ENCODE peak calls at places on chromosomes 2 and 18, in eight cellular contexts. S is IMR-90, D is neural progenitor cell, P is astrocyte of the spinal cord, Y is brain microvascular endothelial cell, T is mammary epithelial cell, V is H1, G is SK-N-SH. Z is an unnamed sample.

GRCh38 chr2:234286118-234286598 is 210.7 kb downstream of the ARL4C start:
- DNase-seq in S (peak), D (no peak), P (peak), Y (peak), T (no peak), V (no peak), G (no peak), Z (no peak)

GRCh38 chr2:224260605-224261004 is 141.3 kb downstream of the FAM124B start:
- DNase-seq in S (no peak), D (peak), P (no peak), Y (no peak), T (no peak), V (no peak), G (no peak), Z (peak)

GRCh38 chr2:100416939-100417744 is at the start of gene CHST10:
- DNase-seq in S (peak), D (peak), P (peak), Y (peak), T (peak), V (no peak), G (peak), Z (peak)

GRCh38 chr2:17518212-17519154 is at the start of gene RAD51AP2:
- DNase-seq in S (peak), D (peak), P (peak), Y (peak), T (peak), V (no peak), G (peak), Z (peak)

GRCh38 chr2:237488901-237489860 is 2.1 kb downstream of the MLPH start:
- DNase-seq in S (peak), D (no peak), P (peak), Y (no peak), T (peak), V (no peak), G (no peak), Z (no peak)

GRCh38 chr18:32612651-32613050 is 142.0 kb upstream of the GAREM1 start:
- DNase-seq in S (no peak), D (no peak), P (no peak), Y (no peak), T (no peak), V (no peak), G (no peak), Z (no peak)

GRCh38 chr2:210162466-210163124 is 8.6 kb downstream of the KANSL1L start:
- DNase-seq in S (no peak), D (no peak), P (no peak), Y (no peak), T (no peak), V (no peak), G (no peak), Z (no peak)

GRCh38 chr2:27051902-27052645 is 606 bp downstream of the AGBL5 start:
- DNase-seq in S (no peak), D (peak), P (no peak), Y (no peak), T (no peak), V (no peak), G (peak), Z (no peak)

GRCh38 chr2:213021971-213022899 is 129.2 kb downstream of the IKZF2 start:
- DNase-seq in S (peak), D (no peak), P (peak), Y (peak), T (peak), V (no peak), G (no peak), Z (peak)

GRCh38 chr2:231549446-231550239 is 19.4 kb upstream of the NMUR1 start:
- DNase-seq in S (no peak), D (no peak), P (no peak), Y (no peak), T (no peak), V (no peak), G (no peak), Z (no peak)

GRCh38 chr18:50128506-50129271 is 66.3 kb downstream of the MYO5B start:
- DNase-seq in S (no peak), D (peak), P (no peak), Y (no peak), T (no peak), V (no peak), G (no peak), Z (no peak)

GRCh38 chr2:237863102-237863511 is 3.7 kb downstream of the RAMP1 start:
- DNase-seq in S (no peak), D (no peak), P (no peak), Y (no peak), T (no peak), V (no peak), G (peak), Z (no peak)

GRCh38 chr2:73931531-73932500 is 5.1 kb downstream of the DGUOK start:
- DNase-seq in S (peak), D (no peak), P (peak), Y (peak), T (peak), V (no peak), G (no peak), Z (peak)

GRCh38 chr2:24456610-24457556 is 34.2 kb upstream of the NCOA1 start:
- DNase-seq in S (peak), D (no peak), P (peak), Y (peak), T (peak), V (no peak), G (no peak), Z (peak)

GRCh38 chr2:99974275-99974674 is 168.1 kb downstream of the AFF3 start:
- DNase-seq in S (peak), D (peak), P (peak), Y (peak), T (peak), V (no peak), G (peak), Z (peak)

GRCh38 chr2:186848873-186849578 is at the start of gene ZSWIM2:
- DNase-seq in S (peak), D (peak), P (peak), Y (peak), T (peak), V (peak), G (peak), Z (peak)

GRCh38 chr18:23972416-23972815 is 42.1 kb upstream of the TTC39C start:
- DNase-seq in S (no peak), D (no peak), P (no peak), Y (no peak), T (peak), V (no peak), G (no peak), Z (peak)

GRCh38 chr2:31693882-31694281 is 113.1 kb upstream of the SRD5A2 start:
- DNase-seq in S (no peak), D (peak), P (peak), Y (no peak), T (no peak), V (no peak), G (no peak), Z (peak)

GRCh38 chr2:45127891-45128290 is 118.6 kb upstream of the SIX2 start:
- DNase-seq in S (no peak), D (no peak), P (no peak), Y (no peak), T (no peak), V (no peak), G (no peak), Z (no peak)

GRCh38 chr2:132955871-132956615 is 286.0 kb upstream of the LYPD1 start:
- DNase-seq in S (no peak), D (no peak), P (peak), Y (no peak), T (no peak), V (no peak), G (no peak), Z (no peak)

GRCh38 chr2:77147154-77147553 is 375.0 kb downstream of the LRRTM4 start:
- DNase-seq in S (no peak), D (no peak), P (no peak), Y (no peak), T (no peak), V (no peak), G (peak), Z (no peak)

GRCh38 chr2:38245114-38245641 is 131.9 kb downstream of the ATL2 start:
- DNase-seq in S (peak), D (no peak), P (no peak), Y (no peak), T (peak), V (no peak), G (no peak), Z (no peak)

GRCh38 chr2:58594175-58594574 is 353.1 kb upstream of the FANCL start:
- DNase-seq in S (no peak), D (peak), P (no peak), Y (peak), T (no peak), V (no peak), G (peak), Z (no peak)

GRCh38 chr2:127079358-127079920 is 27.5 kb downstream of the BIN1 start:
- DNase-seq in S (no peak), D (no peak), P (no peak), Y (no peak), T (no peak), V (no peak), G (no peak), Z (no peak)

GRCh38 chr18:8987250-8987649 is 115.2 kb upstream of the NDUFV2 start:
- DNase-seq in S (peak), D (no peak), P (no peak), Y (peak), T (peak), V (no peak), G (no peak), Z (no peak)

GRCh38 chr2:75200140-75200985 is 1.0 kb upstream of the TACR1 start:
- DNase-seq in S (peak), D (peak), P (peak), Y (no peak), T (peak), V (no peak), G (peak), Z (peak)

GRCh38 chr2:178275600-178275999 is 81.3 kb downstream of the OSBPL6 start:
- DNase-seq in S (no peak), D (no peak), P (no peak), Y (no peak), T (no peak), V (no peak), G (no peak), Z (no peak)

GRCh38 chr18:24053211-24053610 is 38.7 kb downstream of the TTC39C start:
- DNase-seq in S (no peak), D (no peak), P (no peak), Y (no peak), T (peak), V (no peak), G (no peak), Z (no peak)

GRCh38 chr2:173354073-173354600 is 535 bp upstream of the CDCA7 start:
- DNase-seq in S (no peak), D (no peak), P (no peak), Y (no peak), T (no peak), V (no peak), G (peak), Z (peak)

GRCh38 chr2:45256867-45257641 is 247.8 kb upstream of the SIX2 start:
- DNase-seq in S (peak), D (peak), P (peak), Y (no peak), T (no peak), V (peak), G (no peak), Z (no peak)

GRCh38 chr2:227219312-227220105 is 55.1 kb downstream of the COL4A3 start:
- DNase-seq in S (no peak), D (no peak), P (no peak), Y (no peak), T (no peak), V (no peak), G (no peak), Z (no peak)

GRCh38 chr2:172806426-172807008 is 70.9 kb downstream of the RAPGEF4 start:
- DNase-seq in S (peak), D (peak), P (peak), Y (peak), T (no peak), V (no peak), G (peak), Z (peak)

GRCh38 chr2:26672112-26672817 is 20.3 kb upstream of the KCNK3 start:
- DNase-seq in S (no peak), D (no peak), P (no peak), Y (no peak), T (no peak), V (no peak), G (no peak), Z (no peak)

GRCh38 chr2:46870051-46870839 is 45.4 kb downstream of the MCFD2 start:
- DNase-seq in S (peak), D (no peak), P (no peak), Y (no peak), T (no peak), V (no peak), G (no peak), Z (no peak)

GRCh38 chr2:41720702-41721344 is 327.0 kb upstream of the PKDCC start:
- DNase-seq in S (peak), D (no peak), P (peak), Y (peak), T (no peak), V (no peak), G (no peak), Z (peak)

GRCh38 chr2:10346929-10347558 is 44.3 kb downstream of the HPCAL1 start:
- DNase-seq in S (peak), D (no peak), P (no peak), Y (no peak), T (no peak), V (no peak), G (no peak), Z (no peak)

GRCh38 chr2:143936758-143937562 is 583.0 kb downstream of the ZEB2 start:
- DNase-seq in S (peak), D (peak), P (no peak), Y (no peak), T (peak), V (peak), G (peak), Z (peak)

GRCh38 chr2:109300582-109300981 is 171.6 kb downstream of the SH3RF3 start:
- DNase-seq in S (no peak), D (no peak), P (no peak), Y (no peak), T (no peak), V (no peak), G (no peak), Z (no peak)

GRCh38 chr2:10272464-10272863 is 30.2 kb upstream of the HPCAL1 start:
- DNase-seq in S (no peak), D (no peak), P (no peak), Y (no peak), T (no peak), V (no peak), G (no peak), Z (no peak)

GRCh38 chr18:31603335-31603734 is 11.7 kb downstream of the TTR start:
- DNase-seq in S (no peak), D (no peak), P (peak), Y (no peak), T (peak), V (no peak), G (no peak), Z (no peak)

GRCh38 chr2:176552456-176553135 is 283.4 kb downstream of the MTX2 start:
- DNase-seq in S (peak), D (no peak), P (peak), Y (peak), T (peak), V (no peak), G (no peak), Z (peak)

GRCh38 chr2:176555781-176556180 is 286.5 kb downstream of the MTX2 start:
- DNase-seq in S (no peak), D (no peak), P (no peak), Y (no peak), T (no peak), V (no peak), G (no peak), Z (no peak)

GRCh38 chr2:176555112-176555511 is 285.9 kb downstream of the MTX2 start:
- DNase-seq in S (no peak), D (no peak), P (no peak), Y (no peak), T (no peak), V (no peak), G (no peak), Z (no peak)

GRCh38 chr2:176553685-176554106 is 284.5 kb downstream of the MTX2 start:
- DNase-seq in S (peak), D (peak), P (peak), Y (peak), T (peak), V (no peak), G (peak), Z (peak)

DNA sequence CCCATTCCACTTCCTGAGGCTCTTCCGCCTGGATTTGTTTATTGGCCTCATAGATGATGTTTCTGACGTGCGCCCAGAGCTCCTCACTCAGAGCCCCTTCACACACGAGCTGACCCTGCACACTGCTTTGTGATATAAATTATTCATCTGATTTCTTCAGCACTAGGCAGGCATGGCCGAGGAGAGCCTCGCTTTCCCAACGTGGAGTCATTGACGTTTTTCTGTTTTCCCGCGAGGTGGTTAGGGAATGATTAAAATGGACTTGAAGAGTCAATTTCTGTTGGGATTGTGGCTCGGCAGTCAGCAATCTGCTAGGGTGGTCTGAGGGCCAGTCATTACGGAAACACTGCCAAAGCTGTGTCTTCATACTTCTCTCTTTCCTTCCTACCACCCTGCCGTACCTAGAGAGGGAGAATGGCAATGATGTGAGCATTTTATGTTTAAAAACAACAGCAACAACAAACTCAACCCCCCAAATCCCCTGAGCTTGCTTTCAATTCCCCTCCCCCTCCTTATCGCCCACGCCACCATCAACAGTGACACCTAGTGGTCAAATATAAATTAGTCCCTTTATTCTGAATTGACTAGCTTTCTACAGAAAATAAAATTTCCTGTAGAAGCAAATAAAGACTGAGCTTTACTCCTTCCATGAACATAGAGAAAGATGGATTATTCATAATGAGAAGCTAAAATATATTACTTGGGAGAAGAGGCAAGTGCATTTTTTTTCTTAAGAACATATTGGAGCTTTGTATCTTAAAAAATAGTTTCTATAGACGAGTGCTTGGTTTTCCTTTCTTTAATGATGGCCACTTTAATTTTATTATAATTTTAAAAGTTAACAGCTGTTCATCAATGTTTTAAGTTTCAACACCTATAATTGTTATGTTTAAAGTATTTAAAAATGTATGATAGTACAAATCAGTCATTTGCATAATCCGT is 285.1 kb downstream of the MTX2 start:
- DNase-seq in S (peak), D (peak), P (peak), Y (peak), T (peak), V (no peak), G (peak), Z (peak)
- H3K4me3 ChIP-seq in S (peak), D (peak), P (peak), Y (peak), T (peak), V (peak), G (peak), Z (peak)

GRCh38 chr18:22112215-22112614 is 57.2 kb upstream of the GATA6 start:
- DNase-seq in S (no peak), D (no peak), P (no peak), Y (no peak), T (no peak), V (no peak), G (no peak), Z (no peak)

GRCh38 chr18:22106536-22107292 is 62.7 kb upstream of the GATA6 start:
- DNase-seq in S (peak), D (no peak), P (peak), Y (no peak), T (peak), V (no peak), G (no peak), Z (no peak)

GRCh38 chr18:22109535-22109934 is 59.9 kb upstream of the GATA6 start:
- DNase-seq in S (no peak), D (no peak), P (no peak), Y (no peak), T (no peak), V (no peak), G (no peak), Z (no peak)

GRCh38 chr18:22110482-22110924 is 58.9 kb upstream of the GATA6 start:
- DNase-seq in S (no peak), D (peak), P (no peak), Y (no peak), T (no peak), V (no peak), G (no peak), Z (no peak)

DNA sequence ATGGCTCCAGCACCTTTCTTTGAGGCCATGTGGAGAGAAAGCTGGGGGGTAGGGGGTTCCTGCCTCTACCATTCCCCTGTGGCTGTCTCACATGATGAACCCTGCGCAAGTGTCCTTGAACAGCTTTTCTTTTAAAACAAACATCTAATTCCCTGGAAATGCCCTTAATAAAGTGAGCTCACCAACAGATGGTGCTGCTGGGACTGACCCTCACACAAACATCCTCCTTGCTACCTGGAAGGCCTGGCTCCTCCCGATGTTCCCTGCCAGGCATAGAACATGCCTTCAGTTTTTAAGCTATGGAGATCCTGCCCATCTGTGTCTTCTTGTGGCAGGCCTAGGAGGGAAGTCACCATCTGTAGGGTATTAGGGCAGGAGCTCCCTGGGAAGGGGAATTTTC is 60.7 kb upstream of the GATA6 start:
- DNase-seq in S (no peak), D (no peak), P (peak), Y (no peak), T (no peak), V (no peak), G (no peak), Z (peak)
- TF ChIP-seq CTCF in S (no peak), D (peak), P (peak), Y (peak), T (no peak), V (peak), G (no peak), Z (peak)

GRCh38 chr18:34976084-34976483 is 65.1 kb upstream of the MAPRE2 start:
- DNase-seq in S (no peak), D (peak), P (no peak), Y (no peak), T (no peak), V (no peak), G (no peak), Z (no peak)
- H3K4me3 ChIP-seq in S (no peak), D (peak), P (no peak), Y (no peak), T (no peak), V (peak), G (peak), Z (no peak)

DNA sequence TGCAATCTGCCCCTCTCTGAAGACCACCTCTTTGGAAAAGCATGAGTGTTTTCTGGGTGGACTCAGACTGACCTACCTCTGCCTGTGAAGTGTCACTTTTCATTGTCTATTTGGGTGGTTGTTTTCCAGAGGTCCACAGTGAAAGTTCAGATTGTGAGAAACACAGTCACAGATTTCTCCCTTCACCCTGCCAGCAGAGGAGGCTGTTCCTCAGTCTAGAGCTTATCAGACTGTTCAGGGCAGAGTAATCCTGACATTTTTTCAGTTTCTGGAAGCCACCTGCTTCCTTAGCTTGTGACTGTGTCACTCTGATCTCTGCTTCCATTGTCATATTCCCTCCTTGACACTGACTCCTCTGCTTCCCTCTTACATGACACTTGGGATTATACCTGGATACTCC is 55.4 kb upstream of the RMP24 start:
- DNase-seq in S (no peak), D (no peak), P (no peak), Y (no peak), T (peak), V (no peak), G (no peak), Z (no peak)
- TF ChIP-seq CTCF in S (no peak), D (peak), P (peak), Y (peak), T (peak), V (peak), G (no peak), Z (peak)

GRCh38 chr2:118186858-118187254 is 98.6 kb downstream of the INSIG2 start:
- DNase-seq in S (no peak), D (no peak), P (no peak), Y (no peak), T (no peak), V (no peak), G (no peak), Z (no peak)
- H3K4me3 ChIP-seq in S (peak), D (no peak), P (no peak), Y (no peak), T (no peak), V (peak), G (peak), Z (peak)

Z was measured in fibroblast of villous mesenchyme.